ENCODE peak calls at places on chromosome 22, in nine cellular contexts. O is CD4-positive, alpha-beta T cell; P is progenitor cell of endocrine pancreas; L is foreskin fibroblast; T is spleen; Q is fibroblast of the aortic adventitia; Y is mucosa of descending colon; Z is AG09309; M is psoas muscle. I is an unnamed sample.

GRCh38 chr22:23622634-23623033 is 9.5 kb downstream of the DRICH1 start:
- DNase-seq in Q (no peak), T (no peak), P (no peak), M (no peak), Y (no peak), O (no peak), L (peak; percentile 16), Z (no peak), I (no peak)

GRCh38 chr22:43840851-43841250 is 21.5 kb downstream of the SULT4A1 start:
- DNase-seq in M (peak; percentile 39), P (no peak), O (no peak), T (no peak), Z (no peak), Y (no peak), L (no peak), Q (no peak), I (no peak)

GRCh38 chr22:36505998-36506635 is 723 bp downstream of the FOXRED2 start:
- DNase-seq in Y (peak; percentile 48), M (no peak), P (no peak), Z (no peak), O (no peak), Q (no peak), T (peak; percentile 80), L (no peak), I (no peak)

GRCh38 chr22:21980547-21980946 is 2.0 kb downstream of the TOP3B start:
- DNase-seq in L (no peak), Q (no peak), Z (no peak), Y (no peak), T (peak; percentile 36), P (no peak), O (no peak), M (no peak), I (no peak)

GRCh38 chr22:49783926-49784629 is 43.6 kb downstream of the BRD1 start:
- DNase-seq in O (no peak), T (no peak), Q (no peak), Y (no peak), M (peak; percentile 45), L (no peak), Z (no peak), P (no peak), I (no peak)

GRCh38 chr22:44125421-44125820 is 55.3 kb upstream of the PARVG start:
- DNase-seq in Z (no peak), P (no peak), O (no peak), L (no peak), Y (no peak), Q (no peak), T (peak; percentile 15), M (no peak), I (no peak)

GRCh38 chr22:49937758-49938564 is 19.5 kb downstream of the CRELD2 start:
- DNase-seq in L (no peak), M (no peak), Y (peak; percentile 40), P (no peak), T (peak; percentile 90), Z (no peak), Q (no peak), O (no peak), I (no peak)

GRCh38 chr22:31451709-31452571 is 37.7 kb downstream of the EIF4ENIF1 start:
- DNase-seq in O (no peak), Y (no peak), T (no peak), M (no peak), P (no peak), L (peak; percentile 38), Z (peak; percentile 23), Q (peak; percentile 53), I (peak; percentile 12)

GRCh38 chr22:30485362-30485988 is 13.7 kb upstream of the SEC14L3 start:
- DNase-seq in Q (peak; percentile 54), Y (peak; percentile 77), T (peak; percentile 86), O (peak; percentile 74), L (peak; percentile 28), M (peak; percentile 65), P (peak; percentile 59), Z (peak; percentile 7), I (peak; percentile 10)

GRCh38 chr22:36233796-36234195 is 5.5 kb downstream of the APOL2 start:
- DNase-seq in Z (no peak), O (no peak), Q (no peak), L (no peak), P (no peak), T (no peak), M (no peak), Y (no peak), I (no peak)

GRCh38 chr22:28128827-28129226 is 209.8 kb upstream of the PITPNB start:
- DNase-seq in Y (no peak), Q (no peak), L (no peak), T (no peak), O (no peak), P (no peak), Z (no peak), M (no peak), I (no peak)

GRCh38 chr22:25972397-25972796 is 196.9 kb upstream of the SEZ6L start:
- DNase-seq in O (no peak), M (no peak), T (no peak), Q (no peak), P (no peak), Z (no peak), L (no peak), Y (no peak), I (no peak)

GRCh38 chr22:23082534-23083314 is 12.4 kb downstream of the GNAZ start:
- DNase-seq in T (no peak), Q (no peak), O (no peak), M (no peak), Y (no peak), P (no peak), Z (no peak), L (no peak), I (no peak)

GRCh38 chr22:36384766-36385400 is 2.9 kb downstream of the MYH9 start:
- DNase-seq in O (peak; percentile 49), Q (peak; percentile 55), Z (no peak), M (no peak), L (no peak), T (no peak), Y (no peak), P (no peak), I (no peak)

GRCh38 chr22:48083502-48083901 is 1321.1 kb downstream of the TBC1D22A start:
- DNase-seq in Y (no peak), O (no peak), Q (no peak), M (no peak), P (no peak), T (peak; percentile 54), L (no peak), Z (no peak), I (no peak)
- TF ChIP-seq CTCF in Y (no peak), O (no peak), Q (no peak), M (no peak), P (no peak), T (no peak), L (no peak), Z (no peak), I (no peak)

GRCh38 chr22:29480512-29481264 is 670 bp downstream of the NEFH start:
- DNase-seq in L (peak; percentile 69), O (no peak), P (no peak), Z (no peak), M (no peak), Q (peak; percentile 50), Y (peak; percentile 31), T (no peak), I (no peak)
- TF ChIP-seq CTCF in L (no peak), O (no peak), P (peak; percentile 37), Z (no peak), M (no peak), Q (no peak), Y (no peak), T (no peak), I (no peak)

GRCh38 chr22:38072322-38073149 is 11.4 kb downstream of the SLC16A8 start:
- DNase-seq in M (peak; percentile 48), Y (peak; percentile 16), P (no peak), Q (no peak), Z (no peak), L (no peak), T (no peak), O (no peak), I (no peak)

GRCh38 chr22:38070250-38070921 is 13.2 kb downstream of the PICK1 start:
- DNase-seq in P (no peak), Y (peak; percentile 16), Z (no peak), Q (no peak), M (no peak), L (no peak), O (no peak), T (no peak), I (no peak)

GRCh38 chr22:38069372-38070249 is 12.4 kb downstream of the PICK1 start:
- DNase-seq in O (no peak), L (peak; percentile 63), Q (peak; percentile 55), P (no peak), M (peak; percentile 96), Z (peak; percentile 89), T (no peak), Y (peak; percentile 45), I (peak; percentile 61)

GRCh38 chr22:38073150-38074130 is 10.5 kb downstream of the SLC16A8 start:
- DNase-seq in L (no peak), Y (no peak), Z (no peak), T (no peak), P (no peak), Q (no peak), M (no peak), O (no peak), I (no peak)

DNA sequence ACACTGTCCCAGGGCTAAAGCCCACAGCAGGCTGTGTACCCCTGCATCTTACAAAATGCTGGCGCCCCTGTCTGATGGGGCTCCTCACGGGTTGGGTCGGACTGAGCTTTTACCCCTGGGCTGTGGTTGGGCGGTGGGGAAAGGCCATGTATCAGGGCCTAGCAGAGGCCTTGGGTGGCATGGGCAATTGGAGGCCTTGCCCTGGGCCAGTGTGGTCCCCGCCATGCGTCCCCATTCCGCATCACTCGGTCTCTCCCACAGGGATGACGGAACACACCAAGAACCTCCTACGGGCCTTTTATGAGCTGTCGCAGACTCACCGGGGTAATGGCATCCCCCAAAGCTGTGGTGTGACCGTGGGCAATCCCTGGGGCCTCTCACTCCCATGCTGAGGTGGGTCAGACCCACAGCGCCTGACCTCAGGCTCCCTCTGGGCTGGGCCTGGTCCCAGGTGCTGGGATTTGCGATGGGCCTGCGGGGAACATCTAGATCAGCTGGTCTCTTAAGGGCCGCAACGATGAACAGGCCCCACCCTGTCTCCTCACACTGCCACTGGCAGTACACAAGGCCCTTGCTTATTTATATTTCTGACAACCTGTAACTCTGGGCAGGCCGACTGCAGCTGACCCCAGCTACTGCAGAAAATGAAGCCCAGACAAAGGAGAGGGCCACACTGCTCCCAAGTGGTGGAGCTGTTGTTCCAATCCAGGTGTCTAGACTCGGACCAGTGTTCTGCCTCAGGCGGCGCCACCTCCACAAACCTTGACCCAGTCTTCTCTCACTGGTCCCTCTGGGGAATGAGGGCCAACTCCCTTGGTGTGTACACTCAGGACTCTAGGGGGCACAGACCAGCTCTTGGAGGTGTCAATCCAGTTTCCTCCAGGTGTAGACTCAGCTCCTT is 12.3 kb downstream of the SLC16A8 start:
- DNase-seq in M (peak; percentile 48), T (no peak), O (no peak), Y (peak; percentile 17), P (no peak), L (no peak), Z (no peak), Q (no peak), I (no peak)
- TF ChIP-seq CTCF in M (no peak), T (no peak), O (no peak), Y (no peak), P (no peak), L (no peak), Z (no peak), Q (no peak), I (no peak)

DNA sequence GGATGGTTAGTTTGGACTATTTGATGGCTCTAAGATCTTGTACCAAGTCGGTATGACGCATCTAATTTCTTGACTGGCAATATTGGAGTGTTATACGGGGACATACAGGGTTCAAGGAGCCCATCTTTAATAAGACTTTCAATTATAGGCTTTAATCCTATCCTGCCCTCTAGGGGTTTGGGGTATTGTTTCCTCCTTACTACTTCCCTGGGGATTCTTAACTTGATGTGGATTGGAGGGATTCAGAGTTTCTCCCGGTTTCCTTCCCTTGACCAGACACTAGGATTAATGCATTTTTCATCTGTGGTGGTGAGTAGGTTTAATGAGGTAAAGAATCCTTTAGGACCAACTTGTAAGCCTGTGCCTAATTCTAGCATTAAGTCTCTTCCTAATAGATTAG is 18.8 kb downstream of the CYP2D6 start:
- DNase-seq in O (no peak), T (no peak), Z (no peak), P (no peak), M (no peak), Q (no peak), Y (no peak), L (no peak), I (no peak)
- TF ChIP-seq CTCF in O (no peak), T (no peak), Z (no peak), P (no peak), M (no peak), Q (no peak), Y (no peak), L (no peak), I (no peak)

I was measured in AG09319.